ENCODE peak calls at places on chromosomes 11 and 22, in four cellular contexts. N is GM12878, W is HepG2, D is K562. Y is an unnamed sample.

GRCh38 chr11:49316180-49316579 is 107.8 kb upstream of the FOLH1 start:
- DNase-seq in D (no peak), N (no peak), W (no peak), Y (no peak)

GRCh38 chr11:27282806-27283205 is 80.2 kb downstream of the CCDC34 start:
- DNase-seq in N (no peak), D (no peak), W (no peak), Y (no peak)

GRCh38 chr22:44439356-44440223 is 58.4 kb downstream of the RTL6 start:
- DNase-seq in N (no peak), W (no peak), D (no peak), Y (no peak)

GRCh38 chr11:128548655-128549255 is 38.6 kb downstream of the ETS1 start:
- DNase-seq in W (no peak), D (no peak), N (no peak), Y (no peak)

GRCh38 chr22:44261861-44262595 is 50.7 kb downstream of the SHISAL1 start:
- DNase-seq in D (no peak), W (no peak), N (no peak), Y (no peak)

GRCh38 chr22:17063372-17064106 is 21.3 kb upstream of the IL17RA start:
- DNase-seq in N (no peak), W (no peak), D (no peak), Y (no peak)

GRCh38 chr11:56705784-56706396 is 7.0 kb downstream of the OR9G1 start:
- DNase-seq in N (no peak), W (no peak), D (no peak), Y (no peak)

GRCh38 chr11:104199041-104199440 is 35.1 kb upstream of the PDGFD start:
- DNase-seq in N (no peak), D (no peak), W (no peak), Y (no peak)

GRCh38 chr22:35400335-35400680 is 368 bp downstream of the MCM5 start:
- DNase-seq in N (no peak), W (no peak), D (peak), Y (no peak)

GRCh38 chr11:60771879-60772525 is 13.1 kb upstream of the MS4A10 start:
- DNase-seq in W (no peak), N (no peak), D (no peak), Y (no peak)

GRCh38 chr22:29200901-29201300 is 4.8 kb upstream of the EMID1 start:
- DNase-seq in N (no peak), W (no peak), D (no peak), Y (no peak)

GRCh38 chr11:12274558-12275197 is 102.7 kb upstream of the PARVA start:
- DNase-seq in N (no peak), D (peak), W (no peak), Y (no peak)

GRCh38 chr11:77175869-77176539 is 48.0 kb downstream of the MYO7A start:
- DNase-seq in D (no peak), W (no peak), N (no peak), Y (no peak)

GRCh38 chr11:57779275-57779674 is 17.7 kb downstream of the CTNND1 start:
- DNase-seq in N (no peak), W (peak), D (no peak), Y (peak)

GRCh38 chr11:27379449-27379848 is 16.4 kb upstream of the CCDC34 start:
- DNase-seq in W (no peak), N (no peak), D (no peak), Y (no peak)

GRCh38 chr22:42939451-42939881 is 75.5 kb downstream of the PACSIN2 start:
- DNase-seq in N (no peak), D (no peak), W (no peak), Y (peak)

GRCh38 chr22:38831166-38831945 is 12.5 kb downstream of the NPTXR start:
- DNase-seq in W (no peak), N (no peak), D (no peak), Y (no peak)

GRCh38 chr22:42931421-42932196 is 74.5 kb upstream of the ARFGAP3 start:
- DNase-seq in D (no peak), N (peak), W (no peak), Y (no peak)

GRCh38 chr11:73029408-73029807 is 112.7 kb downstream of the FCHSD2 start:
- DNase-seq in W (no peak), D (no peak), N (no peak), Y (no peak)

GRCh38 chr11:110096369-110096976 is 3.3 kb downstream of the ZC3H12C start:
- DNase-seq in N (no peak), W (no peak), D (no peak), Y (no peak)

GRCh38 chr11:103870821-103871309 is 165.6 kb upstream of the DDI1 start:
- DNase-seq in D (no peak), N (no peak), W (no peak), Y (no peak)

GRCh38 chr11:12961615-12962014 is 47.5 kb upstream of the RASSF10 start:
- DNase-seq in D (no peak), W (no peak), N (no peak), Y (no peak)

GRCh38 chr11:110086892-110087309 is 6.3 kb upstream of the ZC3H12C start:
- DNase-seq in N (no peak), D (no peak), W (no peak), Y (no peak)

GRCh38 chr11:93583490-93583889 is 40.3 kb upstream of the SMCO4 start:
- DNase-seq in W (no peak), N (no peak), D (no peak), Y (no peak)

GRCh38 chr11:131483877-131484276 is 113.5 kb downstream of the NTM start:
- DNase-seq in W (no peak), D (no peak), N (no peak), Y (no peak)

GRCh38 chr11:106424111-106424510 is 346.6 kb downstream of the AASDHPPT start:
- DNase-seq in W (no peak), D (no peak), N (no peak), Y (peak)

GRCh38 chr11:113189909-113190667 is 124.3 kb upstream of the TTC12 start:
- DNase-seq in N (no peak), D (peak), W (no peak), Y (peak)

GRCh38 chr11:103586756-103587155 is 449.7 kb upstream of the DDI1 start:
- DNase-seq in W (no peak), D (no peak), N (no peak), Y (no peak)

GRCh38 chr11:26983645-26984044 is 10.3 kb upstream of the FIBIN start:
- DNase-seq in N (no peak), W (no peak), D (no peak), Y (no peak)

GRCh38 chr22:37079668-37080171 is 28.2 kb downstream of the KCTD17 start:
- DNase-seq in D (no peak), W (no peak), N (no peak), Y (no peak)

GRCh38 chr22:35664955-35665577 is 16.8 kb downstream of the APOL6 start:
- DNase-seq in N (no peak), D (no peak), W (no peak), Y (no peak)

GRCh38 chr11:14956111-14956510 is 16.0 kb downstream of the CALCA start:
- DNase-seq in D (no peak), W (no peak), N (no peak), Y (no peak)

GRCh38 chr11:62400760-62401159 is 18.1 kb upstream of the SCGB1A1 start:
- DNase-seq in D (no peak), N (no peak), W (no peak), Y (no peak)

GRCh38 chr11:126965331-126965730 is 35.2 kb downstream of the KIRREL3 start:
- DNase-seq in W (no peak), D (no peak), N (no peak), Y (no peak)

GRCh38 chr11:126973051-126973450 is 27.5 kb downstream of the KIRREL3 start:
- DNase-seq in D (no peak), W (no peak), N (no peak), Y (no peak)

GRCh38 chr11:126968915-126969314 is 31.7 kb downstream of the KIRREL3 start:
- DNase-seq in N (no peak), W (no peak), D (no peak), Y (no peak)

GRCh38 chr11:126971305-126971704 is 29.3 kb downstream of the KIRREL3 start:
- DNase-seq in D (no peak), N (no peak), W (no peak), Y (no peak)

GRCh38 chr11:126969865-126970479 is 30.6 kb downstream of the KIRREL3 start:
- DNase-seq in D (no peak), W (no peak), N (no peak), Y (peak)
- H3K4me2 ChIP-seq in D (no peak), W (no peak), N (no peak), Y (no peak)

GRCh38 chr22:45865561-45866397 is 111.2 kb downstream of the WNT7B start:
- DNase-seq in D (no peak), W (no peak), N (no peak), Y (no peak)
- TF ChIP-seq POLR2AphosphoS2 in D (no peak), W (no peak), N (no peak), Y (no peak)

DNA sequence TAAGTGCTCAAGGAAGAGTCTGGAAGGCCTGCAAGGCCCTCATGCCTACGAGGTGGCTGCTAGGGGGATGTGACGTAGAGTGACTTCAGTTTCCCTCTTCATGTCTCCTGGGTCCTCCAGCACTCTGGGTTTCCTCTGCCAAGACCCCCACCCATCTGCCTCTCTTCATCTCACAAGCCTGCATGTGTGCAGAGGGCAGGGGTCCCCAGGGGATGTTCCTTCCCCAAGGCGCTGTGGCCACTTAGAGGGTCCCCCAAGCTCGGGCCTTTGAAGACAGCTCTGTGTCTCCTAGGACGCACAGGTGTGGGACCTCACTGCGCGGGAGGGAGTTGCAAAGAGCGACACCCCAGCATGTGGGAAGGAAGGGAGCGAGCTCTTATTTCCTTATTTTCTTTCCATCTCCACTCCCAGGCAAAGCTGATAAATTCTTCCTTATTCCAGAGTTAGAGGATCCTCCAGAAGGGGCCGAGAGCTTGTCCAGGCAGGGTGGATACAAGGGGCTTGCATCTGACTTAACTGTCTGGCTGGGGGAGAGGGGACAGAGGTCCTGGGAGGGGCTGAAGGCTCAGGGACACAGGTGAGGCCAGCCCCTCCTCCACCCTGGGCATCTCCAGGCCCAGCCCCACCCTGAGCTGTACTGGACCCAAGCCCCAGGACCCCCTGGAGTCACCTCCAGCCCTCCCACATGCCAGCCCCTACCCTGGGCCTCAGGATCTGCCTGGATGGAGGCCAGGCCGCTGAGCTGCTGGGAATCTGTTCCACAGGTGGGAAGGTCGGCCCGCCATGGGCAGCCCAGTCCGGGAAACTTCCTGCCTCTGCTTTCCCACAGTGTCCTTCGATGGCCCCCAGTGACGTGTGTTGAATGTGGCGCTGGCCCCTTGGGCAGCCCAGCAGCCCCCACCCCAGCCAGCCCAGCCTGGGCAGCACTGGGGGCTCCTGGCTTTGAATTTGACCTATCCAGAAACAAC is 59.7 kb upstream of the KCNQ1OT1 start:
- DNase-seq in W (no peak), N (no peak), D (no peak), Y (no peak)
- H3K4me2 ChIP-seq in W (no peak), N (no peak), D (no peak), Y (no peak)

DNA sequence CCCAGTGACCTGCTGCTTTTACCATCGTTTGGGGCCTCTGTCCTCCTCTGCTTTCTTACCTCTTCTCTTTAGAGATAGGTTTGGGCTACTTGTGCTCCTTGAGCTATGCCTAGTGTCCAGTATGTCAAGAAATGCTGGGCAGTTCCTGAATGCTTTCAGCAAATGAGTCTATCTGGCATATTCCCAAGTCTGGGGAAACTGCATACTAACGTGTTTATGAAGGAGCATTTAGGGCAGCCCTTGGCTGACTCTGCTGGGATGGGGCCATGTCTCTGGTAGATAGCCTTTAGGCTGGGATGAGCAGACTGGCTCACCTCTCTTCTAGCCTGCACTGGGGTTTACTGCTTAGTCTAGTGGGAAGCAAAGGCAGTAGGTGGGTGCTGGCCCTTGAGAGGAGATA is 43.7 kb upstream of the SUSD2 start:
- DNase-seq in N (no peak), D (no peak), W (no peak), Y (no peak)
- TF ChIP-seq POLR2AphosphoS2 in N (no peak), D (no peak), W (no peak), Y (no peak)

DNA sequence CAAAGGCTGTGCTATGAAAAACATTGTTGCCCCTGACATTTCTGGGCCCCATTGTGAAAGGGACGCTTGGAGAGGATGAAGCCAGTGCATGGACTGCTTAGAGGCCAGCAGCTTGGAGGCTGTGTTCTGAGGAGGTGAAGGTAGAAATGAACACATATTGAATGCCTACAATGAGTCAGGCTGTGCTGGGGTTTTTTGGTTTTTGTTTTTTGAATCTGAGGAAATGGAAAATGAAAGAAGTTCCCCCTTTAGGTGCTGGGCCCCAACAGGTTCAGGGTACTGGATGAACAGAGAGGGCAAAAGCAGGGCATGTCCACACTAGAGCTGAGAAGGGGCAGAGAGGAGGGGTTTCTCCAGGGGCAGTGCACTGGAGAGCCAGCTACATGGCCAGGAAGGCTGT is 166.1 kb upstream of the API5 start:
- DNase-seq in N (peak), W (no peak), D (no peak), Y (no peak)
- H3K4me2 ChIP-seq in N (peak), W (no peak), D (no peak), Y (no peak)